ENCODE peak calls at places on chromosome 7, in six cellular contexts. N is NT2/D1, E is GM12878, B is K562, R is H1, O is HepG2. C is an unnamed sample.

GRCh38 chr7:123961731-123962130 is 36.7 kb downstream of the SPAM1 start:
- DNase-seq in R (no peak), E (no peak), N (no peak), B (no peak), O (no peak), C (no peak)

GRCh38 chr7:44144968-44145418 is 3.9 kb upstream of the MYL7 start:
- DNase-seq in B (no peak), O (no peak), R (no peak), E (no peak), N (no peak), C (no peak)

GRCh38 chr7:94276046-94276445 is 118.6 kb upstream of the COL1A2 start:
- DNase-seq in B (no peak), O (no peak), R (no peak), E (no peak), N (no peak), C (no peak)

GRCh38 chr7:131103997-131104396 is 223.7 kb upstream of the MKLN1 start:
- DNase-seq in O (no peak), E (no peak), B (no peak), R (no peak), N (no peak), C (no peak)

GRCh38 chr7:37833107-37833817 is 15.1 kb upstream of the NME8 start:
- DNase-seq in E (no peak), B (peak), N (peak), R (no peak), O (peak), C (peak)

GRCh38 chr7:334618-335357 is 44.8 kb downstream of the FOXL3 start:
- DNase-seq in R (no peak), B (no peak), E (no peak), O (no peak), N (no peak), C (no peak)

GRCh38 chr7:117810642-117811512 is 62.4 kb downstream of the CTTNBP2 start:
- DNase-seq in N (peak), B (no peak), E (no peak), O (no peak), R (no peak), C (no peak)

GRCh38 chr7:6172331-6173295 is 99.8 kb downstream of the CYTH3 start:
- DNase-seq in R (no peak), O (no peak), E (no peak), N (no peak), B (no peak), C (no peak)

GRCh38 chr7:116876664-116877442 is 14.5 kb downstream of the CAPZA2 start:
- DNase-seq in R (no peak), E (no peak), O (no peak), N (no peak), B (peak), C (no peak)

GRCh38 chr7:27032843-27033242 is 63.0 kb downstream of the HOXA1 start:
- DNase-seq in B (no peak), O (no peak), R (no peak), E (no peak), N (no peak), C (no peak)

GRCh38 chr7:17638727-17639126 is 301.6 kb downstream of the SNX13 start:
- DNase-seq in R (no peak), O (no peak), N (no peak), B (no peak), E (no peak), C (no peak)

GRCh38 chr7:70434376-70434775 is 697.6 kb upstream of the GALNT17 start:
- DNase-seq in R (no peak), N (no peak), B (no peak), O (no peak), E (no peak), C (no peak)

GRCh38 chr7:134845461-134845860 is 66.0 kb downstream of the CALD1 start:
- DNase-seq in R (no peak), N (no peak), E (peak), B (peak), O (peak), C (peak)

GRCh38 chr7:45881759-45882464 is 6.4 kb upstream of the IGFBP1 start:
- DNase-seq in B (no peak), N (no peak), O (peak), E (no peak), R (no peak), C (no peak)

GRCh38 chr7:155002411-155003214 is at the start of gene PAXIP1:
- DNase-seq in R (peak), B (peak), O (peak), E (no peak), N (peak), C (no peak)

GRCh38 chr7:12518920-12519681 is 51.4 kb upstream of the SCIN start:
- DNase-seq in E (no peak), N (no peak), O (peak), R (peak), B (peak), C (no peak)

GRCh38 chr7:114533151-114533550 is 118.5 kb downstream of the FOXP2 start:
- DNase-seq in N (no peak), E (no peak), O (no peak), R (no peak), B (no peak), C (no peak)

GRCh38 chr7:44176486-44176885 is 12.8 kb downstream of the GCK start:
- DNase-seq in O (no peak), B (no peak), E (no peak), N (no peak), R (no peak), C (no peak)

GRCh38 chr7:14754631-14755030 is 147.9 kb downstream of the DGKB start:
- DNase-seq in E (no peak), R (no peak), O (no peak), B (no peak), N (no peak), C (no peak)

GRCh38 chr7:66043681-66044497 is 31.7 kb upstream of the ASL start:
- DNase-seq in R (peak), N (peak), E (no peak), B (peak), O (no peak), C (no peak)

DNA sequence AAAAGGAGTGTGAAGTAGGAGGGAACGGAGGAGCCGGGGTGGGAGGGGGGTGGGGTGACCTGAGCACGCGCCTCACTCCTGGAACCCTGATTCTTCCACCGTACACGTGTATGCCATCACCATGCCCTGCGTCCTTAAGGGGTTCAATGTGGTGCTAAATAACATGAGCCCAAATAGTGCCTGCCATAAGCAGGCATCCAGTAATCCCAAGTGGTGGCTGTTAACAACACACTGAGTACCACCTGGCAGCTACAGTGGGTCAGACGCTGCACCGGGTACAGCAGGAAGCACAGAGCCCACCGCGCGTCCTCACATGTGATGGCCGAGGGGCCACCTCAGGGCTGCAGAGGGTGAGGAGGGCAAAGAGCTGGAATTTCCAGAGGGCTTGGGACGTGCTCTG is 81.9 kb downstream of the PTPRN2 start:
- DNase-seq in B (no peak), R (no peak), E (no peak), O (no peak), N (no peak), C (no peak)
- TF ChIP-seq ZNF274 in B (no peak), R (no peak), E (no peak), O (no peak), N (no peak), C (no peak)

DNA sequence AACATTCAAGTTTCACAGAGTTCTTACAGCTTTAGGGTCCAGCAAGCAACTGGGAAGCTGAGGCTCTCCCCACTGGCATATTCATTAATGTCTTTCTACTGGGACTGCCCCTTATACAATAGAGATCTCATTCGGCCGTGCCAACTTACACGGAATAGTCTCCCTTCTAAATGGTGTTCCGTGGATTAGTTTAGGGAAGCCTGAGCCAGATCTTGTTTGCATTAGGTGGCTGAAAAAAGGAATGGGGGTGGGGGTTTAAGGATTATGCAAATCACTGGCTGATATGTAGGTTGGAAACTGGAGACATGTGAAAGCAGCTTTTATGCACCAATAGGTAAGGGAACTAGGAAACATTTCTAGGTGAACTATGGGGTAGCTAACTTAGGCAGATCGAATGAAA is 218.3 kb downstream of the TRIL start:
- DNase-seq in B (no peak), N (peak), E (no peak), O (no peak), R (no peak), C (no peak)
- TF ChIP-seq ZNF274 in B (no peak), N (no peak), E (no peak), O (no peak), R (no peak), C (no peak)

DNA sequence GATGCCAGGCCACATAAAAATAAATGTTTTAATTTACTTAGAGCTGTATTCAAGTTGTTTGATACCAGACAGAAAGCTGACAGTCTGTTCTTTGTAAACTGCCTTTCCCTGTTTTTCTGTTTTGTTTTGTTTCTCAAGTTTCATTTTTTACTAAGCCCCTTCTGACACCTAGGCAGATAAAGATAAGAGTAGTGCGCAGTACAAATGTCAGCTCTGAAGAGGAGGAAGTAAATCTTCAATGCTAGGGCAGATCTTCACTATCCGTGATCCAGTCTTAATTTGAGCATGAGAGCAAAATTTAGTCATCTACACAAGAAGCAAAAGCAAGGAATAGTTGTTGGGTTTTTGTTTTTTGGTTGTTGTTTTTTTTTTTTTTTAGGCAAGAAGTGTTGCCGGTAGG is 27.3 kb downstream of the MTURN start:
- DNase-seq in E (no peak), N (no peak), B (no peak), O (no peak), R (no peak), C (no peak)
- TF ChIP-seq ZNF274 in E (no peak), N (no peak), B (no peak), O (no peak), R (no peak), C (no peak)

DNA sequence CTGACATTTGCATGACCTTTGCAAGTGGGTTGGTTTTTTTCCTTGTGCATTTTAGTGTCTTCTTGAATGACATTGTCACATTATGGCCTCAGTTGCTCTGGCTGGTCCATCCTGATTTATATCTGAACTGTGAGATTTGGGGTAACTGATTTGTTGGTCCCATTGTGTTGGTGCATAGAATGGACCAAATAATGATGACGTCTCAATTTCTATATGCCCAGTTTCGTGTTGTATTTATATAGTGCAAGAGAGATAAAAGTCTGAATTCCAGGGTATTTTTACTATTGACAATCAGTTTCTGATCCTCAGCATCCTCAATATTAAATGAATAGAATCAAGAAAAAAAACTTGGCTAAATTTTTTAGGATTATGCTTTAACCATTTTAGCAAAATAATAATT is 281.8 kb downstream of the HDAC9 start:
- DNase-seq in E (no peak), R (no peak), B (no peak), N (no peak), O (no peak), C (no peak)
- TF ChIP-seq ZNF274 in E (no peak), R (no peak), B (no peak), N (no peak), O (no peak), C (no peak)

DNA sequence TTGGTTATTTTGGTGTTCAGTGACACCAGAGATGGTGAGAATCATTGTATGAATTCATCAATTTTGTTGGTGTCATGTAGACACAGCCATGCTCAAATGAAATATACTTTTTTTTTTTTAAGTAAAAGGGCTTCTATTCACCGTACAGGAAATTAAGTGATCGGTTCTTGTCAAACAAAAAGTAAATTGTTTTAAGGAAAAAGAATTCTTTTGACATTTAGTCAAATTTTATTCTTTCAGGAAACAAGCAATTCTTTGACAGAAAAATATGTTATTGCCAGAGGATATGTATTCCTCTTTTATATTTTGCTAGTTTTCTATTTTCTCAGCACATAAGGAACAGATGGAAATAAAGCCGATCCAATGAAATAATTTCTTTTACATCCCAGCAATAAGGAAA is 551.9 kb downstream of the MAGI2 start:
- DNase-seq in O (no peak), E (no peak), N (no peak), R (no peak), B (no peak), C (no peak)
- TF ChIP-seq ZNF274 in O (no peak), E (no peak), N (no peak), R (no peak), B (no peak), C (no peak)

DNA sequence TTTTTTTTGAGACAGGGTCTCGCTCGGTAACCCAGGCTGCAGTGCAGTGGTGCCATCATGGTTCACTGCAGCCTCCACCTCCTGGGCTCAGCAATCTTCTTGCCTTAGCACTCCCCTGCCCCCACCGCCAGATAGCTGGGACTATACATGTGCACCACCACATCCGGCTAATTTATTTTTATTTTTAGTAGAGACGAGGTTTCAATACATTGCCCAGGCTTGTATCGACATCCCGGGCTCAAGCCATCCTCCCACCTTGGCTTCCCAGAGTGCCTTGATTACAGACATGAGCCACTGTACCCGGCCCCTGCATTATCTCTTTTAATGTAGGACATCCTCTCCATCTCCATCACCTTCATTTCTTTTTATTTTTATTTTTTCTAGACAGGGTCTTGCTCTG is 213.3 kb downstream of the CUX1 start:
- DNase-seq in N (no peak), R (no peak), B (no peak), E (peak), O (no peak), C (no peak)
- TF ChIP-seq ZNF274 in N (no peak), R (no peak), B (no peak), E (no peak), O (no peak), C (no peak)

GRCh38 chr7:105808703-105809590 is 67.5 kb downstream of the ATXN7L1 start:
- DNase-seq in N (no peak), E (peak), O (no peak), B (no peak), R (no peak), C (no peak)
- TF ChIP-seq ZNF274 in N (no peak), E (no peak), O (no peak), B (no peak), R (no peak), C (no peak)

DNA sequence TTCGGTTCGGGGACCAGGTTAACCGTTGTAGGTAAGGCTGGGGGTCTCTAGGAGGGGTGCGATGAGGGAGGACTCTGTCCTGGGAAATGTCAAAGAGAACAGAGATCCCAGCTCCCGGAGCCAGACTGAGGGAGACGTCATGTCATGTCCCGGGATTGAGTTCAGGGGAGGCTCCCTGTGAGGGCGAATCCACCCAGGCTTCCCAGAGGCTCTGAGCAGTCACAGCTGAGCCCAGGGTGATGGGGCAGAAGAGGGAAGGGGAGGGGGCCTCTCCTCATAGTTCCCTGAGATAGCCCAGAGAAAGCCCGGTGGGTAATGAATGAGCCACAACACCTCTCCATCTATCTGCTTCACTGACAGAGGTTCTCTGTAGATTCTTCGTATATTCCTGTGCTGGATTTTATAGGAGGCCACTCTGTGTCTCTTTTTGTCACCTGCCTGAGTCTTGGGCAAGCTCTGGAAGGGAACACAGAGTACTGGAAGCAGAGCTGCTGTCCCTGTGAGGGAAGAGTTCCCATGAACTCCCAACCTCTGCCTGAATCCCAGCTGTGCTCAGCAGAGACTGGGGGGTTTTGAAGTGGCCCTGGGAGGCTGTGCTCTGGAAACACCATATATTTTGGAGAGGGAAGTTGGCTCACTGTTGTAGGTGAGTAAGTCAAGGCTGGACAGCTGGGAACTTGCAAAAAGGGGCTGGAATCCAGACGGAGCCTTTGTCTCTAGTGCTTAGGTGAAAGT is 16.4 kb downstream of the PRSS2 start:
- DNase-seq in N (no peak), R (no peak), B (no peak), E (no peak), O (no peak), C (no peak)
- TF ChIP-seq ZNF274 in N (no peak), R (no peak), B (no peak), E (no peak), O (no peak), C (no peak)

GRCh38 chr7:2043316-2044039 is 189.3 kb downstream of the MAD1L1 start:
- DNase-seq in N (no peak), E (no peak), O (no peak), R (no peak), B (no peak), C (no peak)
- TF ChIP-seq ZNF274 in N (no peak), E (no peak), O (no peak), R (no peak), B (no peak), C (no peak)

GRCh38 chr7:138886501-138886917 is 88.5 kb upstream of the ATP6V0A4 start:
- DNase-seq in O (peak), B (peak), R (no peak), E (peak), N (no peak), C (peak)
- TF ChIP-seq ZNF274 in O (no peak), B (no peak), R (no peak), E (no peak), N (no peak), C (no peak)